ENCODE peak calls at places on chromosomes 4 and X, in ten cellular contexts. E is head of caudate nucleus; I is NCI-H460; D is ACHN; V is KBM-7; J is lung; G is non-pigmented ciliary epithelial cell; M is naive thymus-derived CD8-positive, alpha-beta T cell; X is cardiac muscle cell; T is MCF 10A. Q is an unnamed sample.

GRCh38 chr4:114997596-114997995 is 115.8 kb downstream of the NDST4 start:
- DNase-seq in E (no peak), I (no peak), D (no peak), V (no peak), J (no peak), G (no peak), M (no peak), X (no peak), T (peak), Q (no peak)

GRCh38 chrX:40550069-40550468 is 30.7 kb upstream of the ATP6AP2 start:
- DNase-seq in E (no peak), I (no peak), D (no peak), V (no peak), J (no peak), G (no peak), M (no peak), X (no peak), T (no peak), Q (no peak)

GRCh38 chrX:74925210-74926088 is at the start of gene NEXMIF:
- DNase-seq in E (peak), I (peak), D (no peak), V (peak), J (peak), G (no peak), M (peak), X (peak), T (no peak), Q (no peak)

GRCh38 chr4:140937866-140938265 is 181.7 kb upstream of the TBC1D9 start:
- DNase-seq in E (no peak), I (no peak), D (no peak), V (no peak), J (no peak), G (peak), M (no peak), X (peak), T (peak), Q (no peak)

GRCh38 chrX:133215747-133216146 is 2.4 kb downstream of the TFDP3 start:
- DNase-seq in E (peak), I (peak), D (peak), V (peak), J (no peak), G (no peak), M (no peak), X (peak), T (peak), Q (no peak)

GRCh38 chr4:78704981-78705757 is 71.0 kb upstream of the BMP2K start:
- DNase-seq in E (no peak), I (no peak), D (peak), V (no peak), J (no peak), G (no peak), M (no peak), X (peak), T (peak), Q (no peak)

GRCh38 chr4:74967324-74967723 is 34.4 kb downstream of the PARM1 start:
- DNase-seq in E (no peak), I (no peak), D (no peak), V (no peak), J (no peak), G (no peak), M (no peak), X (no peak), T (peak), Q (no peak)

GRCh38 chrX:120310861-120311631 is at the start of gene TMEM255A:
- DNase-seq in E (no peak), I (no peak), D (peak), V (peak), J (no peak), G (no peak), M (no peak), X (peak), T (no peak), Q (no peak)

GRCh38 chrX:24513416-24513815 is 48.3 kb downstream of the PDK3 start:
- DNase-seq in E (no peak), I (no peak), D (no peak), V (no peak), J (no peak), G (no peak), M (no peak), X (no peak), T (no peak), Q (no peak)

GRCh38 chrX:93637591-93637990 is 35.8 kb downstream of the NAP1L3 start:
- DNase-seq in E (no peak), I (no peak), D (no peak), V (no peak), J (no peak), G (no peak), M (no peak), X (no peak), T (no peak), Q (no peak)

GRCh38 chr4:13705521-13706035 is 78.1 kb upstream of the BOD1L1 start:
- DNase-seq in E (no peak), I (no peak), D (peak), V (no peak), J (peak), G (no peak), M (no peak), X (no peak), T (peak), Q (no peak)

GRCh38 chrX:152821145-152821765 is 9.3 kb downstream of the CETN2 start:
- DNase-seq in E (peak), I (peak), D (peak), V (peak), J (no peak), G (no peak), M (no peak), X (peak), T (peak), Q (no peak)

GRCh38 chr4:158870282-158871049 is 101.6 kb downstream of the FNIP2 start:
- DNase-seq in E (no peak), I (no peak), D (no peak), V (no peak), J (no peak), G (no peak), M (no peak), X (no peak), T (no peak), Q (no peak)

GRCh38 chrX:114581528-114582263 is 2.2 kb upstream of the HTR2C start:
- DNase-seq in E (no peak), I (peak), D (no peak), V (no peak), J (no peak), G (no peak), M (no peak), X (peak), T (no peak), Q (no peak)

GRCh38 chr4:8000721-8001491 is 61.2 kb upstream of the AFAP1 start:
- DNase-seq in E (no peak), I (no peak), D (no peak), V (no peak), J (no peak), G (no peak), M (no peak), X (no peak), T (no peak), Q (no peak)

GRCh38 chr4:65437102-65437501 is 233.2 kb downstream of the EPHA5 start:
- DNase-seq in E (no peak), I (no peak), D (no peak), V (no peak), J (no peak), G (no peak), M (no peak), X (peak), T (peak), Q (no peak)

GRCh38 chr4:138184881-138185280 is 57.3 kb downstream of the SLC7A11 start:
- DNase-seq in E (no peak), I (no peak), D (no peak), V (no peak), J (no peak), G (no peak), M (no peak), X (peak), T (peak), Q (no peak)

GRCh38 chr4:23811045-23811620 is 78.7 kb downstream of the PPARGC1A start:
- DNase-seq in E (no peak), I (no peak), D (no peak), V (no peak), J (no peak), G (no peak), M (no peak), X (no peak), T (no peak), Q (no peak)

GRCh38 chr4:106978046-106978774 is 57.9 kb downstream of the DKK2 start:
- DNase-seq in E (no peak), I (no peak), D (no peak), V (peak), J (no peak), G (no peak), M (no peak), X (no peak), T (no peak), Q (no peak)